ENCODE peak calls at places on chromosomes 6 and 20, in eight cellular contexts. C, T, V, E, N, P, G and K are unnamed samples.

GRCh38 chr6:3370361-3371221 is 86.3 kb downstream of the SLC22A23 start:
- DNase-seq in C (no peak), T (no peak), V (no peak), E (no peak), N (no peak), P (no peak), G (no peak), K (no peak)

GRCh38 chr6:129183039-129183438 is 300.1 kb downstream of the LAMA2 start:
- DNase-seq in C (no peak), T (no peak), V (no peak), E (no peak), N (no peak), P (no peak), G (no peak), K (no peak)

GRCh38 chr6:18270216-18270615 is 5.9 kb upstream of the DEK start:
- DNase-seq in C (no peak), T (no peak), V (no peak), E (no peak), N (no peak), P (no peak), G (no peak), K (no peak)

GRCh38 chr6:35170166-35170565 is 29.0 kb upstream of the TCP11 start:
- DNase-seq in C (no peak), T (no peak), V (no peak), E (no peak), N (no peak), P (no peak), G (no peak), K (no peak)

GRCh38 chr6:143064996-143065683 is 4.5 kb downstream of the AIG1 start:
- DNase-seq in C (no peak), T (peak), V (no peak), E (no peak), N (no peak), P (no peak), G (no peak), K (no peak)

GRCh38 chr20:17504326-17504897 is 26.8 kb downstream of the BFSP1 start:
- DNase-seq in C (no peak), T (no peak), V (no peak), E (no peak), N (no peak), P (no peak), G (peak), K (peak)

GRCh38 chr6:143164565-143165105 is 103.9 kb downstream of the AIG1 start:
- DNase-seq in C (no peak), T (no peak), V (no peak), E (no peak), N (no peak), P (no peak), G (no peak), K (no peak)

GRCh38 chr6:36533321-36533720 is 14.0 kb downstream of the STK38 start:
- DNase-seq in C (no peak), T (no peak), V (no peak), E (no peak), N (no peak), P (no peak), G (no peak), K (no peak)

GRCh38 chr6:1987640-1988039 is 257.8 kb downstream of the GMDS start:
- DNase-seq in C (no peak), T (peak), V (peak), E (no peak), N (no peak), P (no peak), G (no peak), K (no peak)

GRCh38 chr20:32526561-32526960 is 58.6 kb downstream of the NOL4L start:
- DNase-seq in C (no peak), T (no peak), V (no peak), E (no peak), N (no peak), P (no peak), G (no peak), K (no peak)

GRCh38 chr20:49594143-49594928 is 26.4 kb upstream of the PTGIS start:
- DNase-seq in C (no peak), T (peak), V (peak), E (no peak), N (no peak), P (peak), G (no peak), K (no peak)

GRCh38 chr6:48765352-48765961 is 654.5 kb upstream of the PTCHD4 start:
- DNase-seq in C (no peak), T (peak), V (peak), E (peak), N (no peak), P (no peak), G (peak), K (peak)

GRCh38 chr6:13710552-13711383 is 867 bp downstream of the RANBP9 start:
- DNase-seq in C (peak), T (no peak), V (no peak), E (peak), N (peak), P (peak), G (peak), K (peak)

GRCh38 chr6:158900614-158901312 is 81.6 kb upstream of the EZR start:
- DNase-seq in C (no peak), T (no peak), V (no peak), E (no peak), N (no peak), P (no peak), G (no peak), K (no peak)

GRCh38 chr20:8853805-8854338 is 215.0 kb upstream of the PLCB4 start:
- DNase-seq in C (no peak), T (peak), V (peak), E (peak), N (no peak), P (no peak), G (peak), K (peak)

GRCh38 chr6:89585156-89585555 is 53.4 kb downstream of the LYRM2 start:
- DNase-seq in C (no peak), T (no peak), V (no peak), E (no peak), N (no peak), P (no peak), G (no peak), K (no peak)

GRCh38 chr6:107670792-107671199 is 153.3 kb downstream of the SCML4 start:
- DNase-seq in C (peak), T (no peak), V (no peak), E (peak), N (no peak), P (peak), G (peak), K (peak)

GRCh38 chr6:32170294-32170693 is 5.6 kb downstream of the AGPAT1 start:
- DNase-seq in C (no peak), T (no peak), V (no peak), E (no peak), N (no peak), P (no peak), G (no peak), K (no peak)

GRCh38 chr20:15047561-15047960 is 710.1 kb upstream of the FLRT3 start:
- DNase-seq in C (no peak), T (no peak), V (no peak), E (no peak), N (no peak), P (no peak), G (no peak), K (no peak)

GRCh38 chr20:53421343-53421742 is 172.3 kb downstream of the ZNF217 start:
- DNase-seq in C (no peak), T (no peak), V (no peak), E (no peak), N (no peak), P (no peak), G (no peak), K (no peak)

GRCh38 chr6:16731503-16732018 is 29.7 kb downstream of the ATXN1 start:
- DNase-seq in C (no peak), T (no peak), V (no peak), E (no peak), N (no peak), P (no peak), G (no peak), K (peak)

GRCh38 chr6:41975276-41975675 is 33.7 kb upstream of the CCND3 start:
- DNase-seq in C (no peak), T (no peak), V (no peak), E (no peak), N (no peak), P (no peak), G (no peak), K (no peak)

GRCh38 chr20:62749851-62750445 is 41.3 kb downstream of the NTSR1 start:
- DNase-seq in C (no peak), T (no peak), V (no peak), E (no peak), N (no peak), P (no peak), G (no peak), K (no peak)

GRCh38 chr6:21829126-21829525 is 235.6 kb downstream of the SOX4 start:
- DNase-seq in C (no peak), T (no peak), V (no peak), E (no peak), N (no peak), P (no peak), G (no peak), K (no peak)

DNA sequence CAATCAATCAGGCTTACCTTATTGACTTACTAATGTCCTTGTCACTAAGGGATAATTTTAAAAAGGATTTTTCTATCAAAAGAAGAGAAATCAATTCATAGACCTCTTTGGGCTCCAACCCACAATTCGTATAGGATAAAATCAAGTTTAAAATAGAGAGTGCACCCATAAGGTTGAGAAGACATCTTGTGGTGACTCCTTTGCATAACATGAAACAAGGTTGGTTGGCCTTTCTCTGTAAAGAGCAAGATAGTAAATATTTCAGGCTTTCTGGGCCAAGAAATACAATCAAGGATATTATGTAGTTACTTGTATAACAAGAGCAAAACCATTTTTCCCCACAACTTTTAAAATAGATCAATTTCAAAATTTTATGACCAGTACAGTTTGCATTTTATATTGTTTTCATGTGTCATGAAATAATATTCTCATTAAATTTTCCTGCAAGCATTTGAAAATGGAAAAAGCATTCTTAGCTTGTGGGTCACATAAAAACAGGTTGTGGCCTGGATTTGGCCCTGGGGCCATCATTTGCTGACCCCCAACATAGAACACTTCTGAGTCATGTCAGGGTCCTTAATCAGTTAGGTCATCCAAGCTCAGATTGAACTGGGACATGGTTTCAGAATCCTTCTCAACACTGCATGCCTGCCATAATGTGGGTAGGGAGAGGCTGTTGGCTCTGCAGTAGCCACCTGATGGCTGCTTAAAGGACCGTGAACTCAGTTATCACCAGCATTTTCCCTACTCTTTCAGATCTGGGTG is 76.7 kb downstream of the MYB start:
- DNase-seq in C (no peak), T (no peak), V (no peak), E (no peak), N (no peak), P (no peak), G (no peak), K (no peak)
- TF ChIP-seq CTCF in C (no peak), T (no peak), V (no peak), E (no peak), N (no peak), P (peak), G (no peak), K (no peak)

GRCh38 chr6:166488701-166489100 is 97.8 kb downstream of the RAMACL start:
- DNase-seq in C (no peak), T (no peak), V (no peak), E (no peak), N (no peak), P (no peak), G (no peak), K (no peak)
- TF ChIP-seq CTCF in C (no peak), T (no peak), V (no peak), E (no peak), N (no peak), P (no peak), G (no peak), K (no peak)

DNA sequence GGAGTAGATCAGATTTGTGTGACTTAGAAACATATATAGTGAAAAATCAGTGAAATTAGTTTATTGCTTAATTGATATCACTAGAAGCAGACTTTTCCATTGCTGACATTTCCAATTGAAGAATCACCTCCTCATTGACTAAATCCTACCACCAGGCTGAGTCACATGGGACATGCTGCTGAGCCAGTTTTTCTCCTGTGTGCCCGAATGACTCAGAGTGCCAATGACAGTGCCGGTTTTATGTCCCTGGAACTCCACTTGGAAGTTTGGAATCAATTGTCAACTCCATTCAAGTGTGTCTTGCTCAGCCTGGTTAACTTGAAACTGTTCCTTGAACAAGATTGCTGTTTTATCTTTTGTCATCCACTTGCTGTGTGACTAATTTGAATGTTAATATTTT is 316.1 kb upstream of the PRDM1 start:
- DNase-seq in C (no peak), T (peak), V (no peak), E (no peak), N (no peak), P (no peak), G (no peak), K (no peak)
- TF ChIP-seq CTCF in C (no peak), T (no peak), V (no peak), E (no peak), N (no peak), P (no peak), G (no peak), K (no peak)

GRCh38 chr20:56817780-56818675 is 188.9 kb downstream of the TFAP2C start:
- DNase-seq in C (no peak), T (no peak), V (no peak), E (no peak), N (no peak), P (no peak), G (no peak), K (no peak)
- TF ChIP-seq CTCF in C (no peak), T (no peak), V (no peak), E (peak), N (no peak), P (no peak), G (no peak), K (no peak)

DNA sequence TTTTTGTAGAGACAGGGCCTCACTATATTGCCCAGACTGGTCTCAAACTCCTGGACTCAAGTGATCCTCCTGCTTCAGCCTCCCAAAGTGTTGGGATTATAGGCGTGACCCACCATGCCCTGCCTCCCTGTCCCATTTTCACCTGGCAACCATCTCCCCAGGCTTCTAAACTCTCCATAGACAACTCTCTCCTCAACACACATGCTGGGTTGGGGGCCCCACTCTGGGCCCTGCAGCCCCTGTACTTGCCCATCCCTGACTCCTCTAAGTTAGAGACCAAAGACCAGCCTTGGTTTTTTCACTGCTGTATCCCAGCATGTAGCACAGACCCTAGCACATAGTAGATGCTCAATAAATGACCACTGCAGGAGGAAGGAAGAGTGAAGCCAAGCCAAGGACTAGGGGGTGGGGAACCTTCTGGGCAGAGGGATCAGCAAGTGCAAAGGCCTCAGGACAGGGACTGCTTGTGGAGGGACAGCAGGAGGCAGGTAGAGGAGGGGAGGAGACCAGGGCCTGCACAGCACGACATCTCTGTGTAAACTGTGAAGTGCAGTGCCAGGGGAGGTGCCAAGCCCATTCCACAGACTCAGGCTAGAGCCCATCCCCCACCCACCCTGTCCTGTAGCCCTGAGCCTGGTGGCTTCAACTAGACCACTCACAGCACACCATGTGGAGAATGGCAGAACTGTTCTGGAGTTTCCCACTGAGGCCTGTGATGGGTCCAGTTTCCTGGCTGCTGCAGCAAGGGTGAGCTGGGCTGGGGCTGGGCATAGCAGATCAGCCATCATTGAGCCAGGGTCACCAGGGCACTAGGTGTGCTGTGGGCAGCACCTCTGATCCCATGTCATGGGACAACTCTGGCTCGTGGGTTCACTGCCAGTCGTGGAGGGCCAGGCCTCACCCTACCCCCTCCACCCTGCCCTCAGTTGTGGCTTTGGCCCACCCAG is 3.4 kb upstream of the SRC start:
- DNase-seq in C (no peak), T (no peak), V (no peak), E (peak), N (peak), P (no peak), G (no peak), K (no peak)
- TF ChIP-seq CTCF in C (no peak), T (peak), V (peak), E (no peak), N (no peak), P (no peak), G (no peak), K (no peak)

GRCh38 chr6:322205-322930 is 30.1 kb downstream of the DUSP22 start:
- DNase-seq in C (no peak), T (no peak), V (no peak), E (no peak), N (peak), P (no peak), G (no peak), K (no peak)
- TF ChIP-seq CTCF in C (no peak), T (no peak), V (no peak), E (no peak), N (no peak), P (no peak), G (no peak), K (peak)

GRCh38 chr6:40586369-40586768 is 795 bp downstream of the LRFN2 start:
- DNase-seq in C (no peak), T (no peak), V (no peak), E (no peak), N (no peak), P (no peak), G (peak), K (no peak)

GRCh38 chr6:40587240-40588069 is at the start of gene LRFN2:
- DNase-seq in C (no peak), T (peak), V (peak), E (peak), N (peak), P (peak), G (peak), K (peak)

GRCh38 chr6:40586800-40587201 is 363 bp downstream of the LRFN2 start:
- DNase-seq in C (no peak), T (no peak), V (no peak), E (peak), N (no peak), P (no peak), G (peak), K (no peak)

GRCh38 chr6:40588070-40588384 is 863 bp upstream of the LRFN2 start:
- DNase-seq in C (no peak), T (no peak), V (no peak), E (no peak), N (no peak), P (no peak), G (no peak), K (no peak)

GRCh38 chr6:40588480-40588879 is 1.3 kb upstream of the LRFN2 start:
- DNase-seq in C (no peak), T (no peak), V (no peak), E (no peak), N (no peak), P (no peak), G (no peak), K (no peak)
- TF ChIP-seq CTCF in C (no peak), T (no peak), V (no peak), E (no peak), N (no peak), P (no peak), G (no peak), K (no peak)